ENCODE peak calls at places on chromosomes 13 and 19, in seven cellular contexts. O, C, M, V, X, H and J are unnamed samples.

GRCh38 chr19:588093-588742 is 1.5 kb upstream of the HCN2 start:
- DNase-seq in O (peak; percentile 92), C (peak; percentile 89), M (no peak), V (peak; percentile 97), X (peak; percentile 78), H (peak; percentile 77), J (peak; percentile 82)

GRCh38 chr13:24911135-24911524 is 147.2 kb downstream of the RNF17 start:
- DNase-seq in O (peak; percentile 41), C (no peak), M (peak; percentile 50), V (no peak), X (peak; percentile 91), H (peak; percentile 62), J (no peak)

GRCh38 chr19:3440082-3440481 is 40.2 kb downstream of the SMIM24 start:
- DNase-seq in O (peak; percentile 12), C (peak; percentile 50), M (no peak), V (peak; percentile 45), X (peak; percentile 42), H (no peak), J (no peak)

GRCh38 chr13:26614721-26615120 is 57.2 kb downstream of the WASF3 start:
- DNase-seq in O (no peak), C (no peak), M (no peak), V (no peak), X (no peak), H (no peak), J (no peak)

GRCh38 chr13:46615888-46616531 is 63.0 kb downstream of the LRCH1 start:
- DNase-seq in O (no peak), C (no peak), M (no peak), V (no peak), X (no peak), H (peak; percentile 81), J (peak; percentile 20)

GRCh38 chr13:44770951-44771350 is 194.8 kb upstream of the TSC22D1 start:
- DNase-seq in O (no peak), C (no peak), M (no peak), V (no peak), X (no peak), H (no peak), J (no peak)

GRCh38 chr13:43785681-43786471 is 896 bp downstream of the ENOX1 start:
- DNase-seq in O (peak; percentile 54), C (peak; percentile 77), M (peak; percentile 55), V (peak; percentile 73), X (peak; percentile 48), H (peak; percentile 77), J (peak; percentile 77)

GRCh38 chr13:73598021-73598712 is 536.0 kb downstream of the KLF12 start:
- DNase-seq in O (peak; percentile 4), C (no peak), M (peak; percentile 66), V (no peak), X (peak; percentile 93), H (peak; percentile 58), J (peak; percentile 41)

GRCh38 chr19:18002347-18002850 is 5.6 kb upstream of the ARRDC2 start:
- DNase-seq in O (no peak), C (no peak), M (no peak), V (no peak), X (no peak), H (no peak), J (no peak)

GRCh38 chr13:34941835-34942731 is at the start of gene NBEA:
- DNase-seq in O (peak; percentile 83), C (peak; percentile 94), M (peak; percentile 47), V (peak; percentile 78), X (peak; percentile 74), H (peak; percentile 60), J (peak; percentile 87)

GRCh38 chr19:4662020-4662695 is 8.0 kb downstream of the MYDGF start:
- DNase-seq in O (no peak), C (no peak), M (no peak), V (no peak), X (no peak), H (no peak), J (no peak)

GRCh38 chr13:28819748-28820098 is 416 bp upstream of the MTUS2 start:
- DNase-seq in O (no peak), C (peak; percentile 94), M (peak; percentile 12), V (peak; percentile 70), X (peak; percentile 23), H (peak; percentile 8), J (peak; percentile 86)

GRCh38 chr13:40440990-40441820 is 225.2 kb downstream of the FOXO1 start:
- DNase-seq in O (peak; percentile 75), C (no peak), M (peak; percentile 29), V (no peak), X (no peak), H (peak; percentile 78), J (no peak)

GRCh38 chr19:10173527-10173926 is 21.2 kb downstream of the DNMT1 start:
- DNase-seq in O (peak; percentile 20), C (no peak), M (peak; percentile 10), V (no peak), X (peak; percentile 57), H (peak; percentile 50), J (no peak)

GRCh38 chr19:57106646-57107235 is 13.0 kb upstream of the USP29 start:
- DNase-seq in O (no peak), C (no peak), M (no peak), V (no peak), X (no peak), H (no peak), J (no peak)

GRCh38 chr13:41452462-41452861 is 4.9 kb upstream of the RGCC start:
- DNase-seq in O (no peak), C (no peak), M (no peak), V (no peak), X (no peak), H (no peak), J (no peak)

GRCh38 chr19:12721656-12722565 is 1.8 kb downstream of the TNPO2 start:
- DNase-seq in O (peak; percentile 42), C (peak; percentile 94), M (peak; percentile 74), V (peak; percentile 86), X (peak; percentile 51), H (peak; percentile 80), J (peak; percentile 91)

GRCh38 chr19:49565261-49565660 is 15.1 kb downstream of the NOSIP start:
- DNase-seq in O (no peak), C (no peak), M (no peak), V (no peak), X (no peak), H (peak; percentile 49), J (peak; percentile 65)

GRCh38 chr13:108433976-108434375 is 164.5 kb downstream of the TNFSF13B start:
- DNase-seq in O (no peak), C (no peak), M (no peak), V (no peak), X (no peak), H (no peak), J (no peak)

GRCh38 chr13:30864352-30865130 is 41.5 kb upstream of the MEDAG start:
- DNase-seq in O (no peak), C (peak; percentile 18), M (peak; percentile 99), V (no peak), X (no peak), H (peak; percentile 94), J (peak; percentile 55)

GRCh38 chr13:21541271-21541670 is 62.7 kb downstream of the MICU2 start:
- DNase-seq in O (no peak), C (no peak), M (no peak), V (no peak), X (peak; percentile 70), H (no peak), J (no peak)

GRCh38 chr13:19661126-19661525 is 27.7 kb downstream of the MPHOSPH8 start:
- DNase-seq in O (no peak), C (no peak), M (no peak), V (no peak), X (no peak), H (no peak), J (no peak)

DNA sequence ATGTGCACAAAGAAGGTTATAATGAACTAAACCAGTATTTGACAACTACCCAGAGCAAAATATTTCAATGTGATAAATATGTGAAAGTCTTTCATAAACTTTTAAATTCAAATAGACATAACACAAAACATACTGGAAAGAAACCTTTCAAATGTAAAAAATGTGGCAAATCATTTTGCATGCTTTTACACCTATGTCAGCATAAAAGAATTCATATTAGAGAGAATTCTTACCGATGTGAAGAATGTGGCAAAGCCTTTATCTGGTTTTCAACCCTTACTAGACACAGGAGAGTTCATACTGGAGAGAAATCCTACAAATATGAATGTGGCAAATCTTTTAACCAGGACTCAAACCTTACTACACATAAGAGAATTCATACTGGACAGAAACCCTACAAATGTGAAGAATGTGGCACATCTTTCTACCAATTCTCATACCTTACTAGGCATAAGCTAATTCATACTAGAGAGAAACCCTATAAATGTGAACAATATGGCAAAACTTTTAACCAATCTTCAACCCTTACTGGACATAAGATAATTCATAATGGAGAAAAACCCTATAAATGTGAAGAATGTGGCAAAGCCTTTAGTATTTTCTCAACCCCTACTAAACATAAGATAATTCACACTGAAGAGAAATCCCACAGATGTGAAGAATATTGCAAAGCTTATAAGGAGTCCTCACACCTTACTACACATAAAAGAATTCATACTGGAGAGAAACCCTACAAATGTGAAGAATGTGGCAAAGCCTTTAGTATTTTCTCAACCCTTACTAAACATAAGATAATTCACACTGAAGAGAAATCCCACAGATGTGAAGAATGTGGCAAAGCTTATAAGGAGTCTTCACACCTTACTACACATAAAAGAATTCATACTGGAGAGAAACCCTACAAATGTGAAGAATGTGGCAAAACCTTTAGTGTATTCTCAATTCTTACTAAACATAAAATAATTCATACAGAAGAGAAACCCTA is 26.4 kb downstream of the ZNF493 start:
- DNase-seq in O (no peak), C (no peak), M (no peak), V (no peak), X (no peak), H (no peak), J (no peak)
- H3K9me3 ChIP-seq in O (peaks cover 75% of the 10 kb centered on the region), C (peaks cover 76% of the 10 kb centered on the region), M (peaks cover 19% of the 10 kb centered on the region), V (peaks cover 58% of the 10 kb centered on the region), X (peaks cover 41% of the 10 kb centered on the region), H (no peaks in the 10 kb centered on the region), J (peaks cover 66% of the 10 kb centered on the region)

GRCh38 chr19:19538767-19539166 is 702 bp downstream of the CILP2 start:
- DNase-seq in O (no peak), C (no peak), M (no peak), V (no peak), X (no peak), H (no peak), J (no peak)
- TF ChIP-seq EZH2 in O (no peak), C (no peak), M (no peak), V (no peak), X (no peak), H (no peak), J (no peak)

DNA sequence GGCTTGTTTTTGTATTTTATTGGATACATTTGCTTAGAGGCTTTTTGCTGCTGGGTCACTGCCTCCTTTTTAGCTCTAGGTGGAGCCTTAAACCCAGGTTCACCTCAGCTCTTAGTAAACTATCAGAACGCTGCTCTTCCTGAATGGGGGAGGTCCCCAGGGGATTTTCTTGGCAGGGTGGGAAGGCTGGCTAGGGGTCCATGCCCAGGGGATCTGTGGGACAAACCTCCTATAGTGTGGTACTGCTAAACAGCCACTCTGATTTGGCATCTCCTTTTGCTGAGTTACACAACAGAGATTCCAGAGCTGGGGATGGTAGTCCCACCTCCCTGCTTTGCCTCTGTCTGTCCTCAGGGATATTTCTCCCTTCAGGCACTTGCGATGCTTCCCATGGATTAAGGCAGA is 204.9 kb downstream of the ZIC5 start:
- DNase-seq in O (no peak), C (peak; percentile 67), M (no peak), V (peak; percentile 74), X (no peak), H (no peak), J (no peak)
- H3K9me3 ChIP-seq in O (no peaks in the 10 kb centered on the region), C (no peaks in the 10 kb centered on the region), M (no peaks in the 10 kb centered on the region), V (peaks cover 2% of the 10 kb centered on the region), X (no peaks in the 10 kb centered on the region), H (no peaks in the 10 kb centered on the region), J (no peaks in the 10 kb centered on the region)

DNA sequence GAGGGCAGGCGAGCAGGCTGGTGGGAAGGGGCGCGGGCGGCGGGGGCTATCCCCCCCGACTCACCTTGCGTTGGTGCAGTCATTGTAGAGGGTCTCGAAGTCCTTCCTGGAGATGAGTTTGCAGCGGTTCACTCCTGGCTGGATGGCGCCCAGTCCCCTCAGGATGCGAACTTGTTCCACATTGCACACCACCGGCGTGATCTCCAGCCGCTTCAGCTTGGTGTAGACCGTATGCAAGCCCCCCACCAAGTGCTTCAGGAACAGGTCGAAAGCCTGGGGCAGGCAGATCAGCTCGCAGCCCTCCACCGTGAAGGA is 1.2 kb downstream of the DACH1 start:
- DNase-seq in O (no peak), C (peak; percentile 35), M (no peak), V (peak; percentile 5), X (no peak), H (peak; percentile 23), J (no peak)
- TF ChIP-seq EZH2 in O (no peak), C (no peak), M (no peak), V (no peak), X (no peak), H (no peak), J (no peak)